ENCODE peak calls at places on chromosomes 2 and 18, in five cellular contexts. M, W, B, C and A are unnamed samples. For H3K4me1, the result is how much of the 10 kb centered on the place peaks cover.

GRCh38 chr2:25131567-25132295 is 36.6 kb downstream of the POMC start:
- DNase-seq in M (no peak), W (no peak), B (peak), C (peak), A (no peak)

GRCh38 chr18:32238635-32239268 is 48.9 kb downstream of the MEP1B start:
- DNase-seq in M (no peak), W (no peak), B (no peak), C (peak), A (no peak)

GRCh38 chr2:105324732-105325131 is 4.8 kb downstream of the TGFBRAP1 start:
- DNase-seq in M (no peak), W (no peak), B (no peak), C (peak), A (no peak)

GRCh38 chr18:10252952-10253680 is 201.3 kb upstream of the APCDD1 start:
- DNase-seq in M (no peak), W (no peak), B (no peak), C (no peak), A (no peak)

GRCh38 chr2:147351789-147352188 is 493.0 kb upstream of the ACVR2A start:
- DNase-seq in M (no peak), W (no peak), B (no peak), C (no peak), A (no peak)

GRCh38 chr2:184197413-184197812 is 400.9 kb upstream of the ZNF804A start:
- DNase-seq in M (no peak), W (no peak), B (no peak), C (no peak), A (no peak)

GRCh38 chr18:79681484-79682387 is 2.1 kb downstream of the CTDP1 start:
- DNase-seq in M (no peak), W (no peak), B (no peak), C (no peak), A (no peak)

GRCh38 chr2:236872971-236873370 is 212.7 kb upstream of the COPS8 start:
- DNase-seq in M (no peak), W (no peak), B (no peak), C (no peak), A (no peak)

GRCh38 chr2:219886615-219887014 is 259.2 kb downstream of the SLC4A3 start:
- DNase-seq in M (no peak), W (no peak), B (no peak), C (peak), A (no peak)

DNA sequence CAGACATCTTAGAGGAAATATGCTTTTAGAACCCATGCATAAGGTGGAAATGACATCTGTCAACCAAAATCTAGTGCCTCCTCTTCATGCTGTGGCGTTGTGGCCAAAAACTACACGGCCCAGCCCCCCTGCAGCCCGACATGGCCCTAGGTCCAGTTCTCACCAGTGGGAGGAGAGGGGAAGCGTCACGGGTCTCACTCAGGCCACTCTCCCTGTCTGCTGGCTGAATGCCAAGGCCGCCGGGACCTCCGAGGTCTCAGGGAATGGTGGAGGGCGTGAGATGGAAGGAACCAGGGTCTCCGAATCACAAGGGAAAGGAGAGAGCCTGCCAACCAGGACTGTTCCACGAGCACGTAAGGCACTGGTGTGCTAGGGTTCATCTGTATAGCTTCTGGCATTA is 361.0 kb downstream of the ANAPC1 start:
- DNase-seq in M (no peak), W (no peak), B (peak), C (no peak), A (no peak)
- H3K4me1 ChIP-seq in M (under half), W (under half), B (under half), C (under half), A (under half)

GRCh38 chr2:71072492-71072891 is 4.0 kb downstream of the NAGK start:
- DNase-seq in M (no peak), W (no peak), B (no peak), C (no peak), A (no peak)
- H3K4me1 ChIP-seq in M (under half), W (under half), B (under half), C (under half), A (half or more)

DNA sequence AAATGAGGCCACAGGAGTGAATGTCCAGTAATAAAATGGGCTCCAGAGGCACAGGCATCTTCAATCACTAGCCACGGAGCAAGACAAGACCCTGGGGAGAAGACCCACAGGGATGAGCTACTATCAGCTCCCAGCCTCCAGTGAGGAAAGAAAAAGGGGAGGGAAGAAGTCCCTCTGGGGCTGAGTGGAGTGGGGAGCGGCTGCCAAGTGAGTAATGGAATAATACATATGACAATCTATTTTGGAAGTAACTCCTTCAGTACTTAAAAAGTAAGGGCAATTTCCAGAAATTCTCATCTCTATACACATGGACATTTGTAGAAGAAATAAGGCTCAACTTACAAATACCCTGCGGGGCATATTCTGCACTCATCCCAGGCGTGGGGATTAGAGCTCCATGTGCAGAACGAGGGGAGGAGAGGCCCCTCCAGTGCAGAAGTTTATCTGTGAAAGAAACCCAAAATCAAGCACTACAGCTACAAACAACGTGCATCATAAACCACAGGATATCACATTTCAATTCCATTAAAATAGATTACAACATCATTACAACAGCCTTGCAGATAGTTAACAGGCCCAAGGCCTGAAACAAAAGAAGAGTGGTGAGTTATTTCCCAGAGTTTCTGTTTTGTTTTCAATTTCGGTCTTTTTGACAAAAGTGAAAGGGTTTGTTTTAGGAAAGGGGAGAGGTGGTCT is 84.9 kb downstream of the BCL11A start:
- DNase-seq in M (no peak), W (no peak), B (no peak), C (no peak), A (no peak)
- H3K4me1 ChIP-seq in M (under half), W (under half), B (under half), C (under half), A (under half)

GRCh38 chr18:50812834-50813233 is 7.0 kb downstream of the MRO start:
- DNase-seq in M (no peak), W (no peak), B (no peak), C (no peak), A (no peak)
- H3K4me1 ChIP-seq in M (under half), W (under half), B (under half), C (under half), A (under half)

GRCh38 chr2:11748861-11749645 is 2.6 kb downstream of the LPIN1 start:
- DNase-seq in M (no peak), W (no peak), B (no peak), C (no peak), A (no peak)
- H3K4me1 ChIP-seq in M (under half), W (under half), B (under half), C (under half), A (half or more)

GRCh38 chr2:53945538-53945937 is 25.3 kb downstream of the PSME4 start:
- DNase-seq in M (no peak), W (no peak), B (no peak), C (no peak), A (no peak)
- H3K4me1 ChIP-seq in M (under half), W (under half), B (under half), C (under half), A (under half)